ENCODE peak calls at places on chromosomes 16 and 17, in four cellular contexts. N is CD8-positive, alpha-beta memory T cell; X is sciatic nerve; I is left ventricle myocardium inferior. C is an unnamed sample.

GRCh38 chr16:84511180-84511800 is 6.8 kb upstream of the MEAK7 start:
- DNase-seq in N (peak; percentile 89), X (peak; percentile 93), I (peak; percentile 82), C (no peak)

GRCh38 chr17:45848868-45849535 is 4.3 kb downstream of the SPPL2C start:
- DNase-seq in N (no peak), X (no peak), I (no peak), C (peak; percentile 46)

GRCh38 chr17:34237458-34237857 is 17.6 kb upstream of the CCL2 start:
- DNase-seq in N (no peak), X (no peak), I (no peak), C (no peak)

GRCh38 chr16:56355786-56356275 is 69.5 kb downstream of the AMFR start:
- DNase-seq in N (no peak), X (peak; percentile 58), I (peak; percentile 14), C (no peak)

GRCh38 chr16:67170168-67170947 is at the start of gene NOL3:
- DNase-seq in N (peak; percentile 46), X (peak; percentile 88), I (peak; percentile 90), C (no peak)

GRCh38 chr17:9487406-9487805 is 88.2 kb downstream of the STX8 start:
- DNase-seq in N (no peak), X (no peak), I (no peak), C (no peak)

GRCh38 chr16:67910162-67910561 is 17.1 kb downstream of the PSKH1 start:
- DNase-seq in N (no peak), X (no peak), I (no peak), C (no peak)

GRCh38 chr17:67563692-67564228 is 154.0 kb upstream of the NOL11 start:
- DNase-seq in N (no peak), X (no peak), I (no peak), C (no peak)

GRCh38 chr17:4759776-4760236 is 11.9 kb upstream of the TM4SF5 start:
- DNase-seq in N (no peak), X (no peak), I (no peak), C (no peak)

GRCh38 chr16:16828913-16829398 is 450.0 kb downstream of the NPIPA7 start:
- DNase-seq in N (no peak), X (no peak), I (no peak), C (no peak)

GRCh38 chr16:27769561-27770222 is 219.7 kb downstream of the KATNIP start:
- DNase-seq in N (no peak), X (no peak), I (no peak), C (no peak)

GRCh38 chr17:39677581-39678339 is 9.5 kb downstream of the PNMT start:
- DNase-seq in N (no peak), X (no peak), I (peak; percentile 66), C (no peak)

GRCh38 chr17:30379303-30380105 is 777 bp downstream of the CPD start:
- DNase-seq in N (peak; percentile 60), X (peak; percentile 63), I (peak; percentile 20), C (no peak)

GRCh38 chr17:16215965-16216316 is 607 bp upstream of the NCOR1 start:
- DNase-seq in N (peak; percentile 50), X (no peak), I (no peak), C (peak; percentile 63)

GRCh38 chr17:16463341-16464000 is 28.5 kb downstream of the LRRC75A start:
- DNase-seq in N (no peak), X (no peak), I (peak; percentile 63), C (no peak)

GRCh38 chr16:19490619-19491018 is 31.3 kb downstream of the GDE1 start:
- DNase-seq in N (no peak), X (no peak), I (no peak), C (no peak)

GRCh38 chr17:76264755-76265623 is at the start of gene UBALD2:
- DNase-seq in N (peak; percentile 99), X (peak; percentile 99), I (peak; percentile 100), C (peak; percentile 100)

GRCh38 chr17:69575346-69575761 is 160.9 kb downstream of the MAP2K6 start:
- DNase-seq in N (no peak), X (no peak), I (no peak), C (no peak)

GRCh38 chr16:70761656-70762055 is 39.3 kb downstream of the VAC14 start:
- DNase-seq in N (no peak), X (no peak), I (no peak), C (no peak)

GRCh38 chr17:7833795-7834553 is at the start of gene KDM6B:
- DNase-seq in N (peak; percentile 91), X (peak; percentile 96), I (peak; percentile 95), C (peak; percentile 92)

GRCh38 chr17:74459622-74460021 is 6.8 kb upstream of the CD300A start:
- DNase-seq in N (no peak), X (no peak), I (no peak), C (no peak)

GRCh38 chr16:70157105-70157476 is 16.5 kb upstream of the CLEC18C start:
- DNase-seq in N (peak; percentile 25), X (peak; percentile 33), I (no peak), C (no peak)

GRCh38 chr17:47802341-47803022 is 19.1 kb downstream of the OSBPL7 start:
- DNase-seq in N (peak; percentile 73), X (peak; percentile 56), I (no peak), C (peak; percentile 24)

GRCh38 chr16:49601541-49601940 is 227.9 kb downstream of the C16orf78 start:
- DNase-seq in N (no peak), X (no peak), I (no peak), C (no peak)

GRCh38 chr16:57264381-57264780 is 19.3 kb downstream of the ARL2BP start:
- DNase-seq in N (no peak), X (peak; percentile 30), I (no peak), C (peak; percentile 34)

GRCh38 chr17:41910701-41911391 is 7.9 kb downstream of the ACLY start:
- DNase-seq in N (no peak), X (no peak), I (no peak), C (peak; percentile 86)

GRCh38 chr17:512926-513325 is 160.3 kb upstream of the RPH3AL start:
- DNase-seq in N (no peak), X (no peak), I (no peak), C (no peak)

GRCh38 chr17:77959926-77960521 is 1.5 kb downstream of the TNRC6C start:
- DNase-seq in N (peak; percentile 60), X (no peak), I (no peak), C (no peak)

GRCh38 chr17:43026610-43027009 is 1.6 kb downstream of the RND2 start:
- DNase-seq in N (no peak), X (no peak), I (no peak), C (no peak)

GRCh38 chr17:49996495-49997255 is 1.7 kb upstream of the DLX3 start:
- DNase-seq in N (peak; percentile 70), X (peak; percentile 79), I (peak; percentile 46), C (no peak)

C was measured in RWPE2.